ENCODE peak calls at places on chromosome 22, in eight cellular contexts. N, W, U, S, F, H, I and T are unnamed samples.
A peak's percentile ranks its signal among the peaks of the same experiment; 100 is the strongest.

GRCh38 chr22:48431014-48431413 is 1396.7 kb downstream of the BRD1 start:
- DNase-seq in W (no peak), F (no peak), N (no peak), I (no peak), S (no peak), H (no peak), U (no peak), T (no peak)

GRCh38 chr22:36081023-36081431 is 52.4 kb upstream of the RBFOX2 start:
- DNase-seq in W (no peak), I (no peak), U (no peak), F (no peak), N (peak; percentile 96), H (no peak), S (peak; percentile 92), T (peak; percentile 62)

GRCh38 chr22:34608716-34609115 is 457.2 kb upstream of the ISX start:
- DNase-seq in N (no peak), I (no peak), F (no peak), U (no peak), W (no peak), H (no peak), S (peak; percentile 2), T (no peak)

GRCh38 chr22:22691055-22691454 is 46.6 kb downstream of the GGTLC2 start:
- DNase-seq in F (no peak), H (no peak), N (no peak), I (no peak), W (no peak), U (no peak), S (no peak), T (no peak)

GRCh38 chr22:20232781-20233180 is 35.3 kb downstream of the RTN4R start:
- DNase-seq in U (no peak), S (no peak), H (no peak), I (no peak), F (no peak), W (no peak), N (no peak), T (no peak)

GRCh38 chr22:20964799-20965103 is 2.3 kb upstream of the AIFM3 start:
- DNase-seq in H (no peak), W (no peak), F (no peak), U (no peak), N (no peak), I (no peak), S (no peak), T (no peak)

GRCh38 chr22:49230194-49230577 is 597.5 kb downstream of the BRD1 start:
- DNase-seq in S (no peak), H (no peak), F (no peak), U (no peak), I (no peak), W (no peak), N (no peak), T (peak; percentile 66)

GRCh38 chr22:17570851-17571631 is 7.7 kb downstream of the SLC25A18 start:
- DNase-seq in H (no peak), N (no peak), I (peak; percentile 92), U (peak; percentile 30), S (peak; percentile 97), F (peak; percentile 54), W (peak; percentile 87), T (peak; percentile 97)

GRCh38 chr22:34975721-34976120 is 90.2 kb upstream of the ISX start:
- DNase-seq in H (peak; percentile 6), F (no peak), N (no peak), S (no peak), W (no peak), U (no peak), I (no peak), T (no peak)

GRCh38 chr22:21797444-21798221 is 62.0 kb upstream of the YPEL1 start:
- DNase-seq in W (no peak), I (no peak), N (no peak), U (no peak), S (peak; percentile 80), H (no peak), F (no peak), T (peak; percentile 45)

GRCh38 chr22:20882855-20883254 is 24.0 kb downstream of the SNAP29 start:
- DNase-seq in N (no peak), H (no peak), U (no peak), F (no peak), I (no peak), S (no peak), W (no peak), T (no peak)

GRCh38 chr22:29041408-29041807 is 20.2 kb downstream of the C22orf31 start:
- DNase-seq in F (peak; percentile 31), W (no peak), I (no peak), S (peak; percentile 71), N (no peak), U (no peak), H (no peak), T (no peak)

GRCh38 chr22:19598054-19598855 is 74.0 kb upstream of the CLDN5 start:
- DNase-seq in U (no peak), W (no peak), S (no peak), H (no peak), F (no peak), I (no peak), N (no peak), T (no peak)

GRCh38 chr22:22993184-22993583 is 77.1 kb upstream of the GNAZ start:
- DNase-seq in I (no peak), H (no peak), W (no peak), U (peak; percentile 32), N (no peak), F (no peak), S (no peak), T (no peak)

GRCh38 chr22:35805466-35805865 is 87.8 kb downstream of the APOL5 start:
- DNase-seq in W (no peak), I (no peak), U (no peak), F (no peak), S (no peak), H (no peak), N (no peak), T (no peak)

GRCh38 chr22:29218758-29219408 is 13.2 kb downstream of the EMID1 start:
- DNase-seq in W (no peak), H (no peak), U (no peak), F (no peak), I (no peak), N (no peak), S (no peak), T (no peak)

GRCh38 chr22:49730656-49731055 is 97.0 kb downstream of the BRD1 start:
- DNase-seq in I (no peak), H (no peak), N (no peak), U (no peak), S (no peak), W (no peak), F (no peak), T (no peak)

GRCh38 chr22:20011123-20011992 is 5.3 kb downstream of the ARVCF start:
- DNase-seq in H (no peak), I (no peak), U (no peak), W (no peak), F (no peak), S (no peak), N (no peak), T (no peak)

DNA sequence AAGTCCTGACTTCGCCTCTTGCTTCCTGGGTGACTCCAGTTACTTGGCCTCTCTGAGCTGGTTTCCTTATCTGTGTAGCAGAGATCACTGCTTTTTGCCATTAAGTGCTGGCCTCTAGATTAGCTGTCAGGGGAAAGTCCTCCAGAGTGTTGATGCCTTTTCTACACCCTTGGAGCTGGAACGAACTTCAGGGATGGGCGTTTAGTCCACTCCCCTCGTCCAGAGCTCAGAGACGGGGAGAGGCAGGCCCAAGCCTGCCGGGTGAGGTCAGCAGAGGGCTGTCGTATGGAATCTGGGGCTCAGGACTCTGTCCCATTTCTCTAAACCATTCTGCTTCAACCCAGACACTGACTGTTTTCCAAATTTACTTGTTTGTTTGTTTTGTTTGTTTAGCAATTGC is 75.0 kb downstream of the KIAA1671 start:
- DNase-seq in N (no peak), I (no peak), U (peak; percentile 55), F (no peak), W (no peak), H (no peak), S (no peak), T (peak; percentile 25)
- H3K4me3 ChIP-seq in N (no peak overlapping the region), I (no peak overlapping the region), U (no peak overlapping the region), F (no peak overlapping the region), W (no peak overlapping the region), H (no peak overlapping the region), S (no peak overlapping the region), T (no peak overlapping the region)

DNA sequence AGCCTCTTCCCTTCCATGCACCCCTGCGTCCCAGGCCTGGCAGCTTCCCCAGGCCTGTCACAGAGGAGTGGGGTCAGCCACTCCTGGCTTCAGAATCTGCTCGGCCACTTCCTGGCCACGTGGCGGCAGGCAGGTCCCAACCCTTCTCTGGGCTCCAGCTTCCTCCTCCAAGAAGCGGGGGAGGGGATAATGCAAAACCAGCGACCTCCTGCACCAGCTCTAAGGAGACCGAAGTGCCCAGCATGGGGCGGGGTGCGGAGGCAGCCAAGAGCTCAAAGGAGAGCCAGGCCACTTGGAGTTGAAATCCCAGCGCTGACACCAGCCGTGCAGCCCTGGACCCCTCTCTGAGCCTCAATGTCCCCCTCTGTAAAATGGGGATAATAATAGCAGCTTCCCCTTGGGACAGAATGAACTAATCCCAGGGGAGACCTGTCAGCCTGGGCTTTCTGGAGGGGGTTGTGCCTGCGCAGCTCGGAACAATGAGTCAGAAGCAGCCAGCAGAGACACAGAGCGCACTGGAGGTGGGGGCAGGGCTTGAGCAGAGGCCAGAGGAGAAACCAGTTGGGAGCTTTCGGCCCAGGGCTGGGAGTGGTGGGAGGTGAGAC is 22.8 kb upstream of the PICK1 start:
- DNase-seq in S (peak; percentile 95), H (peak; percentile 82), F (peak; percentile 57), I (no peak), N (peak; percentile 55), U (peak; percentile 58), W (peak; percentile 78), T (peak; percentile 43)
- H3K4me3 ChIP-seq in S (no peak overlapping the region), H (no peak overlapping the region), F (no peak overlapping the region), I (no peak overlapping the region), N (no peak overlapping the region), U (no peak overlapping the region), W (no peak overlapping the region), T (no peak overlapping the region)

GRCh38 chr22:37559901-37560681 is at the start of gene CDC42EP1:
- DNase-seq in I (no peak), H (peak; percentile 64), W (peak; percentile 72), N (no peak), U (peak; percentile 84), S (peak; percentile 57), F (peak; percentile 80), T (peak; percentile 59)

GRCh38 chr22:37560682-37561208 is 465 bp downstream of the CDC42EP1 start:
- DNase-seq in S (peak; percentile 54), W (peak; percentile 68), U (no peak), H (no peak), F (peak; percentile 76), I (no peak), N (no peak), T (no peak)

GRCh38 chr22:37558815-37559214 is 1.5 kb upstream of the CDC42EP1 start:
- DNase-seq in N (no peak), W (no peak), I (no peak), H (no peak), U (no peak), F (no peak), S (no peak), T (no peak)

GRCh38 chr22:37561209-37562048 is 1.1 kb downstream of the CDC42EP1 start:
- DNase-seq in U (peak; percentile 99), H (peak; percentile 85), I (peak; percentile 55), F (peak; percentile 98), N (no peak), W (peak; percentile 92), S (peak; percentile 93), T (peak; percentile 94)

GRCh38 chr22:37559521-37559900 is 769 bp upstream of the CDC42EP1 start:
- DNase-seq in U (no peak), W (no peak), I (no peak), S (no peak), N (no peak), F (no peak), H (no peak), T (no peak)
- H3K4me3 ChIP-seq in U (peak overlapping the region; percentile 31), W (peak overlapping the region; percentile 89), I (peak overlapping the region; percentile 19), S (peak overlapping the region; percentile 46), N (peak overlapping the region; percentile 29), F (no peak overlapping the region), H (peak overlapping the region; percentile 98), T (no peak overlapping the region)

GRCh38 chr22:30882974-30883533 is 85.5 kb downstream of the MORC2 start:
- DNase-seq in I (no peak), F (no peak), N (no peak), U (no peak), H (no peak), W (peak; percentile 5), S (no peak), T (no peak)
- H3K4me3 ChIP-seq in I (no peak overlapping the region), F (no peak overlapping the region), N (no peak overlapping the region), U (no peak overlapping the region), H (no peak overlapping the region), W (no peak overlapping the region), S (no peak overlapping the region), T (no peak overlapping the region)